ENCODE peak calls at places on chromosome 17, in five cellular contexts. O is uterus; R is progenitor cell of endocrine pancreas; W is stimulated activated CD8-positive, alpha-beta memory T cell treated with anti-CD3 and anti-CD28 coated beads, Interleukin-7, amount 100 ng/mL, for 1 hour; E is ELR. S is an unnamed sample.
A peak's percentile ranks its signal among the peaks of the same experiment; 100 is the strongest.

GRCh38 chr17:75896360-75897075 is at the start of gene TRIM65:
- DNase-seq in O (peak; percentile 88), R (peak; percentile 61), W (peak; percentile 52), E (peak; percentile 94), S (peak; percentile 82)

GRCh38 chr17:31525801-31526549 is 134.5 kb downstream of the RAB11FIP4 start:
- DNase-seq in O (no peak), R (no peak), W (no peak), E (peak; percentile 62), S (peak; percentile 35)

GRCh38 chr17:9622961-9623360 is 22.4 kb upstream of the USP43 start:
- DNase-seq in O (no peak), R (no peak), W (no peak), E (no peak), S (no peak)

GRCh38 chr17:49914096-49914490 is 54.9 kb upstream of the DLX4 start:
- DNase-seq in O (no peak), R (no peak), W (no peak), E (no peak), S (no peak)

GRCh38 chr17:65183736-65184135 is 46.6 kb downstream of the RGS9 start:
- DNase-seq in O (no peak), R (no peak), W (no peak), E (peak; percentile 64), S (peak; percentile 95)

GRCh38 chr17:50924800-50925199 is 58.6 kb upstream of the TOB1 start:
- DNase-seq in O (no peak), R (no peak), W (no peak), E (no peak), S (no peak)

GRCh38 chr17:41150026-41150425 is 401 bp upstream of the KRTAP4-5 start:
- DNase-seq in O (no peak), R (no peak), W (no peak), E (no peak), S (no peak)

GRCh38 chr17:55672585-55673501 is 49.8 kb downstream of the TMEM100 start:
- DNase-seq in O (peak; percentile 40), R (no peak), W (no peak), E (no peak), S (no peak)

GRCh38 chr17:79473111-79473835 is 137.6 kb downstream of the RBFOX3 start:
- DNase-seq in O (no peak), R (no peak), W (no peak), E (no peak), S (no peak)

GRCh38 chr17:58753026-58753425 is 2.6 kb upstream of the PPM1E start:
- DNase-seq in O (no peak), R (no peak), W (no peak), E (no peak), S (no peak)

GRCh38 chr17:38539386-38539785 is 66.4 kb downstream of the SRCIN1 start:
- DNase-seq in O (no peak), R (no peak), W (no peak), E (no peak), S (no peak)

GRCh38 chr17:74234482-74234881 is 21.1 kb downstream of the TTYH2 start:
- DNase-seq in O (no peak), R (no peak), W (no peak), E (no peak), S (no peak)

GRCh38 chr17:65670667-65671371 is 109.4 kb upstream of the AXIN2 start:
- DNase-seq in O (no peak), R (no peak), W (no peak), E (no peak), S (no peak)

GRCh38 chr17:16927641-16928321 is 44.1 kb downstream of the TNFRSF13B start:
- DNase-seq in O (no peak), R (no peak), W (no peak), E (no peak), S (no peak)

GRCh38 chr17:75878174-75878998 is at the start of gene TRIM47:
- DNase-seq in O (peak; percentile 85), R (no peak), W (no peak), E (peak; percentile 69), S (peak; percentile 48)

GRCh38 chr17:2695243-2695960 is 16.2 kb downstream of the CLUH start:
- DNase-seq in O (no peak), R (no peak), W (no peak), E (no peak), S (no peak)

GRCh38 chr17:4719684-4720221 is 9.3 kb downstream of the ARRB2 start:
- DNase-seq in O (no peak), R (no peak), W (no peak), E (no peak), S (no peak)

GRCh38 chr17:50297407-50297865 is 23.2 kb downstream of the TMEM92 start:
- DNase-seq in O (peak; percentile 77), R (peak; percentile 80), W (peak; percentile 60), E (peak; percentile 79), S (peak; percentile 68)

GRCh38 chr17:67258836-67259468 is 14.0 kb upstream of the HELZ start:
- DNase-seq in O (no peak), R (no peak), W (no peak), E (no peak), S (no peak)

GRCh38 chr17:56292628-56293027 is 139.4 kb downstream of the ANKFN1 start:
- DNase-seq in O (no peak), R (no peak), W (no peak), E (peak; percentile 55), S (no peak)

GRCh38 chr17:4160294-4160859 is 17.4 kb downstream of the CYB5D2 start:
- DNase-seq in O (no peak), R (no peak), W (no peak), E (peak; percentile 25), S (no peak)

GRCh38 chr17:731943-732787 is at the start of gene TLCD3A:
- DNase-seq in O (peak; percentile 77), R (peak; percentile 59), W (no peak), E (peak; percentile 75), S (peak; percentile 75)

GRCh38 chr17:19975601-19976000 is 2.0 kb downstream of the AKAP10 start:
- DNase-seq in O (no peak), R (no peak), W (no peak), E (no peak), S (no peak)

GRCh38 chr17:16215002-16215272 is 397 bp downstream of the NCOR1 start:
- DNase-seq in O (no peak), R (peak; percentile 54), W (no peak), E (peak; percentile 65), S (peak; percentile 40)

GRCh38 chr17:57541472-57542394 is 203.4 kb downstream of the CCDC182 start:
- DNase-seq in O (peak; percentile 66), R (no peak), W (no peak), E (peak; percentile 63), S (peak; percentile 43)

GRCh38 chr17:68455756-68456528 is 1.4 kb downstream of the WIPI1 start:
- DNase-seq in O (no peak), R (no peak), W (no peak), E (peak; percentile 93), S (peak; percentile 87)

GRCh38 chr17:1762233-1762905 is 509 bp downstream of the SERPINF1 start:
- DNase-seq in O (peak; percentile 55), R (no peak), W (no peak), E (no peak), S (no peak)

GRCh38 chr17:74430706-74431567 is 951 bp upstream of the GPRC5C start:
- DNase-seq in O (peak; percentile 91), R (peak; percentile 84), W (no peak), E (peak; percentile 50), S (no peak)

GRCh38 chr17:73163043-73163442 is 1.8 kb upstream of the SSTR2 start:
- DNase-seq in O (no peak), R (no peak), W (no peak), E (no peak), S (no peak)

GRCh38 chr17:16428098-16428882 is 12.9 kb downstream of the TRPV2 start:
- DNase-seq in O (peak; percentile 56), R (peak; percentile 43), W (no peak), E (peak; percentile 62), S (peak; percentile 73)

GRCh38 chr17:42684929-42685556 is 2.7 kb downstream of the CNTNAP1 start:
- DNase-seq in O (no peak), R (no peak), W (no peak), E (no peak), S (no peak)

GRCh38 chr17:27762527-27763305 is 37.6 kb downstream of the NOS2 start:
- DNase-seq in O (no peak), R (peak; percentile 37), W (no peak), E (peak; percentile 36), S (peak; percentile 46)

S was measured in EH.